ENCODE peak calls at places on chromosomes 11 and 22, in eight cellular contexts. D is breast epithelium, Y is endodermal cell, N is AG09319, G is H1, Z is Panc1, O is RWPE1, E is fibroblast of the aortic adventitia. C is an unnamed sample.

GRCh38 chr11:7498193-7498592 is 12.9 kb downstream of the OLFML1 start:
- DNase-seq in D (no peak), Y (no peak), N (no peak), G (no peak), Z (no peak), O (no peak), E (no peak), C (no peak)

GRCh38 chr11:14358729-14359439 is at the start of gene RRAS2:
- DNase-seq in D (peak; percentile 56), Y (peak; percentile 95), N (no peak), G (peak; percentile 84), Z (no peak), O (peak; percentile 80), E (peak; percentile 56), C (peak; percentile 81)

GRCh38 chr11:14288189-14288935 is 70.6 kb downstream of the RRAS2 start:
- DNase-seq in D (no peak), Y (no peak), N (no peak), G (no peak), Z (no peak), O (no peak), E (peak; percentile 84), C (peak; percentile 93)

GRCh38 chr22:50282361-50283144 is 12.4 kb upstream of the MAPK11 start:
- DNase-seq in D (peak; percentile 93), Y (no peak), N (no peak), G (no peak), Z (no peak), O (peak; percentile 87), E (peak; percentile 36), C (peak; percentile 84)

GRCh38 chr11:76678316-76678715 is 7.8 kb upstream of the LRRC32 start:
- DNase-seq in D (no peak), Y (no peak), N (no peak), G (no peak), Z (no peak), O (no peak), E (no peak), C (no peak)

GRCh38 chr11:30244255-30244654 is 13.4 kb downstream of the FSHB start:
- DNase-seq in D (no peak), Y (no peak), N (no peak), G (no peak), Z (no peak), O (peak; percentile 73), E (peak; percentile 23), C (peak; percentile 37)

GRCh38 chr11:63567044-63567840 is 4.1 kb upstream of the PLAAT2 start:
- DNase-seq in D (peak; percentile 67), Y (no peak), N (peak; percentile 60), G (no peak), Z (peak; percentile 25), O (peak; percentile 83), E (peak; percentile 96), C (peak; percentile 90)

GRCh38 chr11:212150-213100 is 4.9 kb downstream of the RIC8A start:
- DNase-seq in D (no peak), Y (no peak), N (no peak), G (no peak), Z (no peak), O (no peak), E (no peak), C (no peak)

DNA sequence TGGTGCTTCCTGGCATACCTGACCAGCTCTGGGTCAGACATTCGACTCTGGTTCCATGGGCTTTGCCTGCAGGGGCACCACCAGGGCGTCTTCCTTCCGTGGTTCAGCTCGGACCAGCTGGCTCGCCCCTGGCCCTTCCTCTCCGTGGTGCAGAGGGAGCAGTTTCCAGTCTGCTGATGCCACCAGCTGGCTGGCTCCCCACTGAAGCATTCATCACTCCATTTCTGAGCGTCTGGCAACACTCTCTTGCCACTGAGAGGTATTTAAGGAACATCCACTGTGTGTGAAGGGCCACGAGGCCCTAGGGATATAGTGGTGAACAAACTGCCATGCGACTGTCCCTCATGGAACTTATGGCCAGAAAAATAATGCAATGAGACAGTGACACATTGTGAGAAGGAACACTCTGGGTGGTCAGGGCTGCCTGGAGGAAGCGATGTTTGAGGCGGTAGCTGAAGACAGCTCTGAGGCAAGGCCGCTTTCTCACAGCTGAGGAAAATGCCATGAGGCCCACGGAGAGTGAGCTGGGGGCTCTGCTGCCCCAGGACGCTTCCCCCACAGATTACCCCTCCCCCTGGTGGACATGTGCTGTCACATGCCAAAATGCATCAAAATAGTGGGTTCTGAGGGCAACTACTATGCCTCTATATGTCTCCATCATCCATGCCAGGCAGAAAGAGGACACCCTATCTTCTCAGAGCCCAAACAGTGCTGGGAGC is 44.9 kb upstream of the ARFGAP3 start:
- DNase-seq in D (no peak), Y (no peak), N (no peak), G (no peak), Z (no peak), O (no peak), E (no peak), C (no peak)
- TF ChIP-seq CTCF in D (no peak), Y (peak; percentile 63), N (no peak), G (peak; percentile 42), Z (no peak), O (peak; percentile 12), E (peak; percentile 34), C (peak; percentile 42)

GRCh38 chr22:20399866-20400605 is 6.1 kb downstream of the ZNF74 start:
- DNase-seq in D (no peak), Y (peak; percentile 10), N (no peak), G (no peak), Z (no peak), O (no peak), E (no peak), C (no peak)
- TF ChIP-seq CTCF in D (no peak), Y (no peak), N (no peak), G (no peak), Z (no peak), O (no peak), E (no peak), C (no peak)

GRCh38 chr22:39994566-39995345 is at the start of gene FAM83F:
- DNase-seq in D (no peak), Y (peak; percentile 86), N (no peak), G (peak; percentile 79), Z (no peak), O (peak; percentile 80), E (no peak), C (no peak)
- TF ChIP-seq CTCF in D (no peak), Y (no peak), N (no peak), G (no peak), Z (no peak), O (no peak), E (no peak), C (no peak)

DNA sequence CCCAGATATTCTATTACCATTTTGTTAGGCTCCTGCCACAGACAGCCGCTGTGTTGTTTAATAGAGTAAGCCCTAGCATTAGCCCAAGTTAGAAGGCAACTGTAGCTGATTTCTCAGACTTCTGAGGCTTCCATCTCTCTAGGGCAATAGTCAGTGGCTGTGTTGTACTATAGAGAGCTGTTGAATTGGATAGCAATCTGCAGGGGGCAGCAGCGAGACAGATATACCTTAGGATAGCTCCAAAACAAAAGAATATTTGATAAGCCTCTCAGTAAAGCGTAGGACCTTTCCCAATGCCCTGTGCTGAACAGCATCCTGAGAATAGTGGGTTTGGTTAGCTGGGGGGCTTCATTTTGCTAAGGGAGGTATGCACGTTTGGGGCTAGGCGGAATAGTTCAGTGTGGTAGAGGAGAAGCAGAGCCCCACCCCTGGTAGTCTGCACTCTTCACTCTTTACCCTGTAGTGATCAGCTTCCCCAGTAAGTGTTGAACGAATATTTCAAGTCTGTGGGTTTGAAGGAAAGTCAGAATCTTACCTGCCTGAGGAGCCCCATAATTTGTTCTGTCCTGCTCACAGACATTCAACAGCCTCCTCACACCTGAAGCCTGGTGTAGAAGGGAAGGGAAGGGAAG is 515.1 kb downstream of the INSC start:
- DNase-seq in D (no peak), Y (peak; percentile 90), N (no peak), G (peak; percentile 78), Z (no peak), O (peak; percentile 7), E (no peak), C (peak; percentile 23)
- TF ChIP-seq CTCF in D (no peak), Y (peak; percentile 79), N (no peak), G (peak; percentile 62), Z (peak; percentile 49), O (no peak), E (peak; percentile 8), C (peak; percentile 26)

GRCh38 chr11:72752088-72752914 is at the start of gene ARAP1:
- DNase-seq in D (peak; percentile 52), Y (peak; percentile 94), N (no peak), G (peak; percentile 80), Z (peak; percentile 32), O (peak; percentile 85), E (peak; percentile 58), C (peak; percentile 70)

GRCh38 chr11:72751293-72752087 is 718 bp downstream of the ARAP1 start:
- DNase-seq in D (no peak), Y (no peak), N (no peak), G (no peak), Z (no peak), O (no peak), E (no peak), C (no peak)

GRCh38 chr11:72754544-72755155 is 2.4 kb upstream of the ARAP1 start:
- DNase-seq in D (no peak), Y (no peak), N (no peak), G (peak; percentile 66), Z (no peak), O (no peak), E (no peak), C (no peak)

GRCh38 chr11:72754149-72754543 is 1.9 kb upstream of the ARAP1 start:
- DNase-seq in D (no peak), Y (no peak), N (no peak), G (no peak), Z (no peak), O (no peak), E (no peak), C (no peak)

GRCh38 chr11:72753341-72754148 is 1.3 kb upstream of the ARAP1 start:
- DNase-seq in D (no peak), Y (no peak), N (no peak), G (no peak), Z (no peak), O (no peak), E (no peak), C (no peak)
- TF ChIP-seq CTCF in D (no peak), Y (no peak), N (no peak), G (no peak), Z (no peak), O (no peak), E (no peak), C (peak; percentile 23)

DNA sequence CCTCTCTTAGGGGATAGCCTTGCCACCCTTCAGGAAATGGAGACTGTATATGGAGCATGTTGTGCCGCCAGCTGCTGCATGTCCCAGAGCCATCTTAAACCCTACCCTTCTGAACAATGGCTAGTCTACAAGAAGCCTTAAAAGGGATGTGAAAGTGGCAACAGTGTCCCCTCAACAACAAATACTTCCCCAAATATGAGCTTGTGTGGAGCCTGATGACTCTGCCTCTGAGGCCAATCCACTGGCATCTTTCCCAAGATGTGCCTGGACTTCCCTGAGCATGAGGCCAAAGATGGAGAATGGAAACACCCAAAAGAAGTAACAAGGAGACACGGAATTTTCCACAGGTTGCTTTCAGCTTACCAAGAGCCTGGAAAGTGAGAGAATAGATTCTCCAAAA is 595 bp upstream of the MS4A7 start:
- DNase-seq in D (peak; percentile 39), Y (no peak), N (no peak), G (no peak), Z (no peak), O (no peak), E (no peak), C (no peak)
- TF ChIP-seq CTCF in D (no peak), Y (no peak), N (no peak), G (no peak), Z (no peak), O (no peak), E (no peak), C (no peak)